ENCODE peak calls at places on chromosomes 11 and 22, in five cellular contexts. V, A, R, J and W are unnamed samples.

GRCh38 chr11:64121637-64122410 is 44.1 kb downstream of the MACROD1 start:
- DNase-seq in A (no peak), J (no peak), R (no peak), V (no peak), W (no peak)

GRCh38 chr11:66082936-66083698 is 13.0 kb downstream of the PACS1 start:
- DNase-seq in J (no peak), V (no peak), R (no peak), A (peak; percentile 75), W (peak; percentile 48)

GRCh38 chr11:114285599-114285998 is 10.6 kb upstream of the NNMT start:
- DNase-seq in V (no peak), R (no peak), A (peak; percentile 31), J (peak; percentile 35), W (no peak)

GRCh38 chr11:131109256-131109655 is 193.0 kb upstream of the SNX19 start:
- DNase-seq in R (no peak), A (no peak), V (no peak), J (no peak), W (no peak)

GRCh38 chr11:44624761-44625221 is 59.3 kb downstream of the CD82 start:
- DNase-seq in A (no peak), J (peak; percentile 38), V (no peak), R (no peak), W (no peak)

GRCh38 chr11:119100246-119100959 is 1.2 kb downstream of the DPAGT1 start:
- DNase-seq in R (no peak), J (no peak), A (peak; percentile 40), V (peak; percentile 50), W (peak; percentile 62)

GRCh38 chr11:19819148-19819547 is 106.5 kb downstream of the NAV2 start:
- DNase-seq in A (no peak), J (no peak), V (no peak), R (no peak), W (no peak)

GRCh38 chr11:18106688-18107087 is 806 bp upstream of the SAAL1 start:
- DNase-seq in A (no peak), R (no peak), J (no peak), V (no peak), W (no peak)

GRCh38 chr11:76327756-76328388 is 53.1 kb downstream of the THAP12 start:
- DNase-seq in J (no peak), R (no peak), V (no peak), A (no peak), W (no peak)

GRCh38 chr11:62931501-62932278 is 10.5 kb upstream of the CHRM1 start:
- DNase-seq in V (no peak), R (no peak), J (no peak), A (no peak), W (no peak)

GRCh38 chr11:2387266-2387982 is 10.3 kb downstream of the CD81 start:
- DNase-seq in J (no peak), R (no peak), V (no peak), A (no peak), W (no peak)

GRCh38 chr22:44311855-44312170 is 938 bp downstream of the SHISAL1 start:
- DNase-seq in J (no peak), V (no peak), A (no peak), R (no peak), W (no peak)

GRCh38 chr22:19443544-19444211 is 3.8 kb downstream of the C22orf39 start:
- DNase-seq in A (no peak), J (no peak), R (no peak), V (no peak), W (no peak)

GRCh38 chr11:61912530-61912898 is 4.9 kb downstream of the RAB3IL1 start:
- DNase-seq in J (no peak), R (no peak), A (no peak), V (no peak), W (no peak)

GRCh38 chr11:32331098-32331497 is 104.2 kb downstream of the WT1 start:
- DNase-seq in A (no peak), V (no peak), R (no peak), J (no peak), W (no peak)

GRCh38 chr11:12411395-12411794 is 34.0 kb downstream of the PARVA start:
- DNase-seq in V (no peak), J (no peak), R (no peak), A (no peak), W (no peak)

GRCh38 chr11:65399845-65400244 is 13.4 kb downstream of the FRMD8 start:
- DNase-seq in R (no peak), A (no peak), J (no peak), V (no peak), W (no peak)

GRCh38 chr22:39185601-39186012 is 33.1 kb upstream of the CBX7 start:
- DNase-seq in J (no peak), R (no peak), V (no peak), A (no peak), W (peak; percentile 50)

GRCh38 chr11:76209671-76209955 is 3.3 kb upstream of the WNT11 start:
- DNase-seq in V (no peak), J (peak; percentile 64), R (no peak), A (no peak), W (no peak)

GRCh38 chr11:1197431-1197885 is 25.4 kb upstream of the MUC5B start:
- DNase-seq in V (no peak), A (peak; percentile 1), R (no peak), J (no peak), W (no peak)

GRCh38 chr11:131944709-131945108 is 574.3 kb downstream of the NTM start:
- DNase-seq in J (no peak), R (no peak), A (no peak), V (no peak), W (no peak)

DNA sequence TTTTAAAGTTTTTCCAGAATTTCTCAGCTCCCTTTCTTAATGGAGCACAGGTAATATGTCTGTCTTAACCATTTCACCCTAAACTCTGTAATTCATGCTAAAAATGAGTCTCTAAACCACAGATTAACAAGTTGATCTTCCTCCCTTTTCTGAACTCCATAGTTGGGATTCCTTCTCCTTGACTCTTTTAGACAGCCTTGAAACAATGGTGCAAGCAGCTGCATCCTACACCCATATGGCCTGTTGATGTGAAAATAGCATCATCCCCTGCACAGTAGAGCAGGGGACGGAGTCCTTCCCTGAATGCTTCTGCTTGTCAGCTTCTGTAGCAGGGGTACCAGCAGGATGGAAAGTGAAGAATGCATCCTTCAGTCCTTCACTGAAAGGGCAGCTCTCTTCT is 192.8 kb upstream of the SORL1-AS1 start:
- DNase-seq in R (no peak), A (no peak), J (no peak), V (no peak), W (no peak)
- TF ChIP-seq KDM1A in R (no peak), A (no peak), J (no peak), V (no peak), W (no peak)

GRCh38 chr11:78420796-78421209 is 3.2 kb upstream of the GAB2 start:
- DNase-seq in A (no peak), J (no peak), V (no peak), R (no peak), W (no peak)
- TF ChIP-seq KDM1A in A (no peak), J (no peak), V (no peak), R (no peak), W (no peak)

GRCh38 chr22:26404851-26405357 is 24.2 kb upstream of the ASPHD2 start:
- DNase-seq in A (peak; percentile 66), R (no peak), J (no peak), V (no peak), W (no peak)
- TF ChIP-seq KDM1A in A (peak; percentile 84), R (no peak), J (no peak), V (no peak), W (no peak)

DNA sequence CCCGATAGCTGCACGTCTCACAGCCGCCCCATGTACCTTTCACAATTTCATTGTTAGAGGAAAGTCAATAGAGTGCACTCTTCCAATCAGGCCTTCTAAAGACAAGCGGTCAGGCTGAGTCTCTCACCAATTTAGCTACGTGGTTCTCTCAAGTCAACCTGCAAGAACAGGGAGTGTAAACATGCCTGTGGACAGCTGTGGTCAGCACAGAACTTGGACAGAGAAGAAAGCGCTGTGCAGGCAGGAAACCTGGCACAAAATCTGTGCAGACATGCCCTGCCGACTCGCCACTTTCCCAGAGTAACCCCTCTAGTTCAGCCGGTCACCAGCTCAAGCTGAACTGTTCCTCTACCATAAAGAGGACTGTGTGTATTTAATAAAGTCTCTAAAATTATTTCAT is 39.5 kb downstream of the CHKA start:
- DNase-seq in J (no peak), R (no peak), V (no peak), A (no peak), W (no peak)
- TF ChIP-seq KDM1A in J (no peak), R (no peak), V (no peak), A (no peak), W (no peak)